ENCODE peak calls at places on chromosomes 1 and 21, in nine cellular contexts. A, Y, R, N, X, B, K, O and E are unnamed samples.
A peak's percentile ranks its signal among the peaks of the same experiment; 100 is the strongest.

GRCh38 chr1:53331446-53332187 is 3.7 kb upstream of the LRP8 start:
- DNase-seq in X (no peak), B (no peak), A (no peak), K (no peak), R (no peak), N (no peak), O (no peak), Y (peak; percentile 50), E (peak; percentile 33)

GRCh38 chr1:42765832-42766722 is 751 bp downstream of the P3H1 start:
- DNase-seq in R (peak; percentile 76), K (peak; percentile 80), Y (no peak), A (peak; percentile 8), N (peak; percentile 48), B (peak; percentile 83), O (no peak), X (peak; percentile 50), E (no peak)

GRCh38 chr1:65260851-65261473 is 48.4 kb upstream of the DNAJC6 start:
- DNase-seq in X (no peak), Y (no peak), O (no peak), K (no peak), A (no peak), B (peak; percentile 67), R (no peak), N (no peak), E (no peak)

GRCh38 chr1:10866314-10867091 is 70.1 kb upstream of the CASZ1 start:
- DNase-seq in K (no peak), R (no peak), B (peak; percentile 48), Y (no peak), A (peak; percentile 33), N (peak; percentile 12), X (no peak), O (no peak), E (peak; percentile 55)

GRCh38 chr21:36147891-36148290 is 8.7 kb upstream of the DOP1B start:
- DNase-seq in N (no peak), K (no peak), Y (no peak), B (no peak), X (no peak), A (no peak), R (no peak), O (no peak), E (no peak)

GRCh38 chr1:203638914-203639313 is 12.3 kb downstream of the ATP2B4 start:
- DNase-seq in O (no peak), B (no peak), N (no peak), Y (peak; percentile 75), K (peak; percentile 65), X (no peak), A (no peak), R (no peak), E (no peak)

GRCh38 chr1:11701551-11701961 is 10.0 kb downstream of the DRAXIN start:
- DNase-seq in O (no peak), B (no peak), X (no peak), Y (no peak), A (peak; percentile 10), K (no peak), N (no peak), R (no peak), E (no peak)

GRCh38 chr1:162571696-162572095 is 10.2 kb downstream of the UAP1 start:
- DNase-seq in B (no peak), N (no peak), Y (no peak), K (peak; percentile 27), O (no peak), X (no peak), A (no peak), R (no peak), E (no peak)

GRCh38 chr21:14382486-14382834 is 486 bp downstream of the HSPA13 start:
- DNase-seq in B (peak; percentile 11), Y (no peak), K (no peak), R (no peak), A (no peak), X (no peak), N (peak; percentile 26), O (no peak), E (no peak)

DNA sequence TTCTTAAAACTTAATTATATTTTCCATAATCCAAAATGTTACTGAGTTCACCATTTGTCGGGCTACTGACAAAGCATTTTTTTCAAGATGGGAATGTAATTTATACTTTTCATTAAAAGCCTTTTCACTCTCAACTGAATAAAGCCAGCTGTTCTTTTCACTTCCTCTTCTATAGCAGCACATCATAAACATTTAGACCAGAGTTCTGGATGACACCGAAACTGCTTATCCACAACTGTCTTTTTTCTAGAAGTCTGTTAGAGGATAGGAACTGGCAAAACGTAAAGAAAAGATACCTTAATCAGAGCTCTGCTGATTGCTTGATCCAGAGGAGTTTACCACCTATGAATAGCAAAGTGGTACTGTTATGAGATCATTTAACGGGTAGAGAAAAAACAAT is 594.7 kb downstream of the ADGRL2 start:
- DNase-seq in R (no peak), Y (no peak), A (no peak), K (no peak), O (no peak), B (no peak), X (no peak), N (no peak), E (no peak)
- TF ChIP-seq CTCF in R (no peak), Y (no peak), A (no peak), K (no peak), O (no peak), B (no peak), X (no peak), N (no peak), E (no peak)

GRCh38 chr1:109299087-109299983 is 7.5 kb downstream of the MYBPHL start:
- DNase-seq in X (no peak), O (no peak), B (peak; percentile 97), N (no peak), Y (no peak), A (peak; percentile 30), K (no peak), R (peak; percentile 82), E (no peak)
- H3K27ac ChIP-seq in X (no peak overlapping the region), O (peak overlapping the region; percentile 66), B (peak overlapping the region; percentile 86), N (peak overlapping the region; percentile 49), Y (peak overlapping the region; percentile 7), A (peak overlapping the region; percentile 49), K (no peak overlapping the region), R (no peak overlapping the region), E (no peak overlapping the region)

GRCh38 chr1:37792943-37793686 is 532 bp upstream of the MANEAL start:
- DNase-seq in N (no peak), Y (no peak), O (no peak), K (no peak), B (no peak), A (no peak), X (no peak), R (no peak), E (no peak)

GRCh38 chr1:37794372-37795339 is 1.0 kb downstream of the MANEAL start:
- DNase-seq in Y (no peak), A (no peak), N (no peak), K (no peak), O (no peak), B (no peak), R (no peak), X (no peak), E (no peak)

GRCh38 chr1:37797750-37798345 is 4.2 kb downstream of the MANEAL start:
- DNase-seq in X (no peak), O (no peak), Y (no peak), B (peak; percentile 74), K (no peak), R (no peak), N (no peak), A (no peak), E (no peak)

GRCh38 chr1:37795340-37796110 is 1.9 kb downstream of the MANEAL start:
- DNase-seq in A (peak; percentile 41), O (no peak), K (peak; percentile 24), R (peak; percentile 83), Y (no peak), B (peak; percentile 32), X (peak; percentile 42), N (peak; percentile 76), E (no peak)

DNA sequence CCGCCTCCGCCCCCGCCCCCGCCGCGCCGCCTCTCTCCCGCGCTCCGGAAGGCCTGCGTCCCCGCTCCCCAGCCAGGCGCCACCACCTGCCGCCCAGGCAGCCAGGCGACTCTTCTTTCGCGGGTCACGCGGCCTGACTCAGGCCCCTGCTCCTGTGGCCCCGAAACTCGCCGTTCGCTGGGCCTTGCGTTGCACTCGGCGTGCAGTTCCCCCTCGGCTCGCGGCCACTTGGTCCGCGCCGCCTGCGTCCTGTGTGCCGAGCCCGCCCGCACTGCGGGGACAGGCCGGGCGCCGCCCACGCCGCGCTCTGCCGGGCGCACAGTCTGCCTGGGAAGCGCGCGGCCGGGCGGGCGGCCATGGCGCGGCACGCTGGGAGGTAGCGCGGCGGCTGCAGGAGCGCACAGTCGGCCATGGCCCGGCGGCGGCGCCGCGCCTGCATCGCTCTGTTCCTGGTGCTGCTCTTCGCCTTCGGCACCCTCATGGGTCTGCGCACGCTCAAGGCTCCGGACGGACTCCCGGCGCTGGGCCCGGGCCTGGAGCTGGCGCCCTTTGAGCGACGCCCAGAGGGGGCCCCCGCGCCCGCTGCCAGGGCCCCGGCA is at the start of gene MANEAL:
- DNase-seq in K (peak; percentile 24), Y (no peak), A (peak; percentile 13), X (no peak), B (peak; percentile 54), O (no peak), R (peak; percentile 67), N (peak; percentile 66), E (peak; percentile 50)
- TF ChIP-seq POLR2A in K (no peak), Y (no peak), A (no peak), X (no peak), B (no peak), O (no peak), R (no peak), N (no peak), E (peak; percentile 30)

GRCh38 chr21:41407541-41408460 is 18.2 kb upstream of the MX1 start:
- DNase-seq in Y (peak; percentile 59), R (no peak), N (no peak), O (no peak), B (no peak), A (no peak), X (no peak), K (no peak), E (no peak)

GRCh38 chr21:41410361-41410760 is 15.7 kb upstream of the MX1 start:
- DNase-seq in O (no peak), N (no peak), A (no peak), K (no peak), Y (no peak), R (no peak), X (no peak), B (no peak), E (no peak)

GRCh38 chr21:41410767-41411448 is 15.1 kb upstream of the MX1 start:
- DNase-seq in N (no peak), B (no peak), A (no peak), R (no peak), X (no peak), O (no peak), K (no peak), Y (no peak), E (no peak)

GRCh38 chr21:41406340-41406739 is 19.7 kb upstream of the MX1 start:
- DNase-seq in R (no peak), X (no peak), B (no peak), Y (peak; percentile 45), O (no peak), A (no peak), K (no peak), N (no peak), E (peak; percentile 42)

DNA sequence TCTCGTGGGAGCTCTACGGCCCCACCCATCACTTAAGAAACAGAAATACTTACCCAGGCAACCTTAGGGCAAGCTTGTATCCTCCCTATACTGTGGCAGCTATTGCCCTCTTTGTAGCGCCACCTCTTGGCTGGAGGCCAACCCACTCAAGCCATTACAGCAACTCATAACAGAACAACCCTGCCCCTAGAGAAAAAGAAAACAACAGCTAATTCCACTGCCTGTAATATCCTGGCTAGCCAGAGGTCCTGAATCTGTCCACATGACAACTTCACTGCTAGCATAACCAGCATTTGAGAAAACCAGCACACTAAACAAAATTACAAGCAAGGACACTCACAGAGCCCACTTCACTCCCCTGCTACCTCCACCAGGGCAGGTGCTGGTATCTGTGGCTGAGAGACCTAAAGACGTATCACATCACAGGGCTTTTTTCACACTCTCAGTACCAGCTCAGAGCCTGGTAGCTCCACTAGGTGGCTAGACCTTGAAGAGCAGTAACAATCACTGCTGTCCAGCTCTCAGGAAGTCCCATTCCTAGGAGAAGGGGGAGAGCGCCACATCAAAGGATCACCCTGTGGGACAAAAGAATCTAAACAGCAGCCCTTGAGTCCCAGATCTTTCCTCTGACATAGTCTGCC is 14.5 kb upstream of the MX1 start:
- DNase-seq in R (no peak), B (no peak), A (no peak), Y (no peak), N (peak; percentile 68), K (no peak), X (no peak), O (no peak), E (no peak)
- TF ChIP-seq CTCF in R (no peak), B (no peak), A (no peak), Y (no peak), N (peak; percentile 36), K (no peak), X (no peak), O (peak; percentile 11), E (no peak)